ENCODE peak calls at places on chromosomes 11 and 22, in four cellular contexts. F is stimulated activated CD4-positive, alpha-beta T cell treated with anti-CD3 and anti-CD28 coated beads, Interleukin-4, amount 100 ng/mL, for 4 hours; U is CD8-positive, alpha-beta memory T cell; S is stimulated activated effector memory CD8-positive, alpha-beta T cell treated with anti-CD3 and anti-CD28 coated beads, Interleukin-12 subunit alpha, Interleukin-12 subunit beta, amount 100 ng/mL, for 72 hours. B is an unnamed sample.

GRCh38 chr11:76115555-76115954 is 90.7 kb downstream of the WNT11 start:
- DNase-seq in U (no peak), S (no peak), F (no peak), B (no peak)

GRCh38 chr11:18461909-18462308 is 6.3 kb downstream of the LDHAL6A start:
- DNase-seq in F (no peak), U (no peak), S (no peak), B (no peak)

GRCh38 chr11:115164774-115165173 is 339.4 kb downstream of the CADM1 start:
- DNase-seq in S (no peak), U (no peak), F (no peak), B (peak)

GRCh38 chr11:26095340-26095739 is 236.6 kb upstream of the ANO3 start:
- DNase-seq in U (no peak), F (no peak), S (no peak), B (no peak)

GRCh38 chr11:2759228-2760195 is 59.7 kb upstream of the KCNQ1OT1 start:
- DNase-seq in S (no peak), F (no peak), U (no peak), B (no peak)

GRCh38 chr11:13984616-13985474 is 22.3 kb downstream of the SPON1 start:
- DNase-seq in S (no peak), F (no peak), U (no peak), B (peak)

GRCh38 chr11:83510530-83511449 is 224.6 kb upstream of the CCDC90B start:
- DNase-seq in S (no peak), U (no peak), F (no peak), B (no peak)

GRCh38 chr11:46675288-46675851 is 25.0 kb downstream of the ARHGAP1 start:
- DNase-seq in F (no peak), S (no peak), U (no peak), B (peak)

GRCh38 chr11:36149538-36150242 is 139.5 kb downstream of the COMMD9 start:
- DNase-seq in U (no peak), F (peak), S (peak), B (peak)

GRCh38 chr11:134795017-134795416 is 383.0 kb upstream of the B3GAT1 start:
- DNase-seq in F (no peak), S (no peak), U (no peak), B (no peak)

GRCh38 chr22:31866918-31867317 is 77.4 kb upstream of the YWHAH start:
- DNase-seq in S (no peak), F (no peak), U (no peak), B (no peak)

GRCh38 chr11:68976563-68976962 is 4.2 kb downstream of the MRGPRD start:
- DNase-seq in U (no peak), F (no peak), S (no peak), B (no peak)

GRCh38 chr11:9396310-9396709 is 11.9 kb downstream of the IPO7 start:
- DNase-seq in S (no peak), F (no peak), U (no peak), B (no peak)

GRCh38 chr22:49368221-49368975 is 459.3 kb downstream of the BRD1 start:
- DNase-seq in U (no peak), F (no peak), S (no peak), B (no peak)

GRCh38 chr11:64793271-64794160 is 9.5 kb downstream of the MAP4K2 start:
- DNase-seq in S (no peak), U (no peak), F (no peak), B (no peak)

GRCh38 chr11:105139669-105140068 is at the start of gene CARD18:
- DNase-seq in S (no peak), F (no peak), U (no peak), B (no peak)

GRCh38 chr11:124762077-124762623 is at the start of gene ESAM:
- DNase-seq in F (peak), U (peak), S (peak), B (no peak)

GRCh38 chr11:61007383-61007970 is 36.0 kb downstream of the CD6 start:
- DNase-seq in U (no peak), F (no peak), S (no peak), B (no peak)

GRCh38 chr11:58503361-58503856 is 4.5 kb downstream of the OR5B21 start:
- DNase-seq in U (no peak), F (no peak), S (no peak), B (no peak)

GRCh38 chr11:74449369-74449931 is 17.9 kb downstream of the KCNE3 start:
- DNase-seq in U (no peak), F (no peak), S (no peak), B (peak)

GRCh38 chr22:42930810-42931420 is 73.8 kb upstream of the ARFGAP3 start:
- DNase-seq in F (no peak), S (no peak), U (no peak), B (no peak)

GRCh38 chr22:27213291-27213690 is 555.9 kb downstream of the MIAT start:
- DNase-seq in S (no peak), F (no peak), U (no peak), B (no peak)